ENCODE peak calls at places on chromosome 15, in six cellular contexts. Z, J, T, Y, K and E are unnamed samples.

GRCh38 chr15:38254065-38254883 is 1.6 kb downstream of the SPRED1 start:
- DNase-seq in Z (peak), J (no peak), T (no peak), Y (peak), K (peak), E (peak)

GRCh38 chr15:43317566-43318184 is 12.7 kb downstream of the LCMT2 start:
- DNase-seq in Z (no peak), J (no peak), T (no peak), Y (no peak), K (no peak), E (no peak)

GRCh38 chr15:71118881-71119632 is 3.8 kb downstream of the THSD4 start:
- DNase-seq in Z (no peak), J (no peak), T (no peak), Y (no peak), K (no peak), E (no peak)

GRCh38 chr15:58306591-58307312 is 125.0 kb upstream of the LIPC start:
- DNase-seq in Z (no peak), J (no peak), T (no peak), Y (no peak), K (no peak), E (no peak)

GRCh38 chr15:99711685-99712084 is 21.6 kb downstream of the LYSMD4 start:
- DNase-seq in Z (no peak), J (no peak), T (no peak), Y (no peak), K (no peak), E (no peak)

GRCh38 chr15:65192016-65192415 is 6.9 kb upstream of the CLPX start:
- DNase-seq in Z (no peak), J (no peak), T (no peak), Y (no peak), K (no peak), E (no peak)

GRCh38 chr15:95604634-95605036 is 725.9 kb upstream of the NR2F2 start:
- DNase-seq in Z (peak), J (no peak), T (no peak), Y (no peak), K (no peak), E (no peak)

GRCh38 chr15:26365077-26365476 is 407.8 kb downstream of the GABRB3 start:
- DNase-seq in Z (no peak), J (no peak), T (no peak), Y (no peak), K (peak), E (no peak)

GRCh38 chr15:31391687-31392671 is 65.3 kb downstream of the KLF13 start:
- DNase-seq in Z (peak), J (peak), T (peak), Y (peak), K (peak), E (no peak)

GRCh38 chr15:58551764-58552504 is 120.1 kb downstream of the LIPC start:
- DNase-seq in Z (peak), J (no peak), T (no peak), Y (no peak), K (peak), E (peak)

GRCh38 chr15:90101969-90102890 is at the start of gene IDH2:
- DNase-seq in Z (peak), J (peak), T (no peak), Y (peak), K (peak), E (peak)

GRCh38 chr15:94040523-94041248 is 190.7 kb upstream of the MCTP2 start:
- DNase-seq in Z (no peak), J (no peak), T (no peak), Y (no peak), K (no peak), E (no peak)
- TF ChIP-seq CTCF in Z (no peak), J (no peak), T (no peak), Y (no peak), K (peak), E (no peak)

GRCh38 chr15:55256281-55257013 is 33.2 kb downstream of the RAB27A start:
- DNase-seq in Z (no peak), J (no peak), T (no peak), Y (no peak), K (no peak), E (no peak)
- H3K4me3 ChIP-seq in Z (no peak), J (no peak), T (no peak), Y (no peak), K (no peak), E (no peak)

GRCh38 chr15:45376967-45377629 is 1.2 kb downstream of the GATM start:
- DNase-seq in Z (no peak), J (no peak), T (no peak), Y (no peak), K (no peak), E (no peak)

GRCh38 chr15:45376300-45376928 is 1.9 kb downstream of the GATM start:
- DNase-seq in Z (no peak), J (no peak), T (no peak), Y (no peak), K (peak), E (no peak)

GRCh38 chr15:45378913-45379262 is 544 bp upstream of the GATM start:
- DNase-seq in Z (no peak), J (no peak), T (no peak), Y (peak), K (no peak), E (no peak)

GRCh38 chr15:45378149-45378912 is at the start of gene GATM:
- DNase-seq in Z (peak), J (peak), T (peak), Y (peak), K (peak), E (peak)

GRCh38 chr15:45377630-45378148 is 655 bp downstream of the GATM start:
- DNase-seq in Z (peak), J (peak), T (peak), Y (peak), K (peak), E (peak)
- TF ChIP-seq CTCF in Z (peak), J (no peak), T (no peak), Y (no peak), K (no peak), E (no peak)

GRCh38 chr15:29819979-29820801 is 2.1 kb downstream of the TJP1 start:
- DNase-seq in Z (no peak), J (no peak), T (no peak), Y (no peak), K (no peak), E (no peak)
- H3K4me3 ChIP-seq in Z (peak), J (peak), T (peak), Y (peak), K (peak), E (peak)

GRCh38 chr15:77507151-77507847 is 86.6 kb downstream of the HMG20A start:
- DNase-seq in Z (peak), J (peak), T (no peak), Y (no peak), K (no peak), E (peak)

GRCh38 chr15:77505556-77505955 is 84.9 kb downstream of the HMG20A start:
- DNase-seq in Z (no peak), J (no peak), T (no peak), Y (no peak), K (no peak), E (no peak)

GRCh38 chr15:77507911-77508310 is 87.2 kb downstream of the HMG20A start:
- DNase-seq in Z (no peak), J (peak), T (no peak), Y (no peak), K (no peak), E (peak)

GRCh38 chr15:77504871-77505270 is 84.2 kb downstream of the HMG20A start:
- DNase-seq in Z (no peak), J (no peak), T (no peak), Y (no peak), K (no peak), E (no peak)

GRCh38 chr15:77506311-77507150 is 85.8 kb downstream of the HMG20A start:
- DNase-seq in Z (peak), J (peak), T (no peak), Y (no peak), K (no peak), E (peak)
- TF ChIP-seq CTCF in Z (no peak), J (peak), T (no peak), Y (no peak), K (no peak), E (no peak)

GRCh38 chr15:40957581-40958051 is 4.3 kb downstream of the CHAC1 start:
- DNase-seq in Z (peak), J (peak), T (peak), Y (no peak), K (no peak), E (peak)

GRCh38 chr15:40956543-40956982 is 3.3 kb downstream of the CHAC1 start:
- DNase-seq in Z (no peak), J (no peak), T (no peak), Y (no peak), K (no peak), E (no peak)

GRCh38 chr15:40955141-40955903 is 2.1 kb downstream of the CHAC1 start:
- DNase-seq in Z (no peak), J (no peak), T (no peak), Y (no peak), K (no peak), E (no peak)

GRCh38 chr15:40957041-40957555 is 3.8 kb downstream of the CHAC1 start:
- DNase-seq in Z (no peak), J (no peak), T (no peak), Y (no peak), K (no peak), E (no peak)

DNA sequence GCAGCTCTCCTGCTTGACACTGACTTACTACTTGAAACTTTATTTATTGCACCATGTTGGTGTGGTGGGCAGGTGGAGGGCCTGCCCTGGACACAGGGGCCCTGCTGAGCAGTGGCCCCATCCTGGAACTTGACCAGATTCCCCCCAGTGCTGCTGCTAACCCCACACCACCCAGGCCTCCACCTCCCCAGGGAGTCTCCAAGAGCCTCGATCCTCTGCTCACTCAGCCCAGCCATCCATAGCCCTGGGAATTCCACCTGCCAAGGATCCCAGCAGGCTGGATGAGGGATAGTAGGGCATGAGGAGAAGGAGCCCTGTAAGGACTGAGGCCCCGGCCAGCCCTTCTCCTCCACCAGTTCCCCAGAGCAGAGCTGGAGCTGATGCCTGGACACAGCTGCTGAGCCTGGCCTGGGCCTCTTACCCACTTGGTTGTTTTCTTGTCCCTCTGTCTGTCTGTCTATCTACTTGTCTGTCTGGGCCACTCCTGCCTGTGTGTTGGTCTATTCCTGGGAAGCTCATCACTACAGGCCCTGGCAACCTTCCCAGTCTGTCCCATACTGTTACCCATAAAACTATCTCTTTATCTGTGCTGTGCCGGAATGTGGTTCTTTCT is 2.8 kb downstream of the CHAC1 start:
- DNase-seq in Z (no peak), J (no peak), T (no peak), Y (no peak), K (no peak), E (no peak)
- H3K4me3 ChIP-seq in Z (no peak), J (no peak), T (no peak), Y (no peak), K (no peak), E (no peak)

DNA sequence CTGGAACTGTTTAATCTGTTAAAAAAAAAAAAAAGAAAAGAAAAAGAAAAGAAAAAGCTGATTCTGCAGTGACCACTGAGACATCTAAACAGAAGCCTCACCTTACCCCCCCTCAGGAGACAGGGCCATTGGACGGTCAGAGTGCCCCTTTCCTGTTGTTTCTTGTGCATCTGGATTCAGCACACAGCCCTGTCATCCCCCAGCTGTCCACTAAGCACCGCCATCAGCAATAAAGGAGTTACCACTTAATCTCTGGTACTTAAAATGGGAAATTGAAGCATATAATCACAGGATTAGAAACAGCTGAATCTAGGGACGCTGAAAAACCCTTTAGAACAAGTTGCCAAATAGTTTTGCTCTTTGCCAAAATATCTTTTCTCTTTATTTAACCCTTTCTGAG is 62.5 kb downstream of the TRIM69 start:
- DNase-seq in Z (no peak), J (no peak), T (no peak), Y (no peak), K (no peak), E (no peak)
- TF ChIP-seq CTCF in Z (no peak), J (peak), T (no peak), Y (peak), K (peak), E (no peak)

GRCh38 chr15:56731571-56731970 is 1.7 kb downstream of the ZNF280D start:
- DNase-seq in Z (no peak), J (no peak), T (no peak), Y (no peak), K (no peak), E (no peak)
- H3K4me3 ChIP-seq in Z (no peak), J (peak), T (peak), Y (no peak), K (no peak), E (peak)

GRCh38 chr15:80090879-80091503 is 31.5 kb downstream of the ZFAND6 start:
- DNase-seq in Z (no peak), J (no peak), T (no peak), Y (no peak), K (no peak), E (no peak)
- TF ChIP-seq CTCF in Z (no peak), J (no peak), T (peak), Y (peak), K (peak), E (no peak)

DNA sequence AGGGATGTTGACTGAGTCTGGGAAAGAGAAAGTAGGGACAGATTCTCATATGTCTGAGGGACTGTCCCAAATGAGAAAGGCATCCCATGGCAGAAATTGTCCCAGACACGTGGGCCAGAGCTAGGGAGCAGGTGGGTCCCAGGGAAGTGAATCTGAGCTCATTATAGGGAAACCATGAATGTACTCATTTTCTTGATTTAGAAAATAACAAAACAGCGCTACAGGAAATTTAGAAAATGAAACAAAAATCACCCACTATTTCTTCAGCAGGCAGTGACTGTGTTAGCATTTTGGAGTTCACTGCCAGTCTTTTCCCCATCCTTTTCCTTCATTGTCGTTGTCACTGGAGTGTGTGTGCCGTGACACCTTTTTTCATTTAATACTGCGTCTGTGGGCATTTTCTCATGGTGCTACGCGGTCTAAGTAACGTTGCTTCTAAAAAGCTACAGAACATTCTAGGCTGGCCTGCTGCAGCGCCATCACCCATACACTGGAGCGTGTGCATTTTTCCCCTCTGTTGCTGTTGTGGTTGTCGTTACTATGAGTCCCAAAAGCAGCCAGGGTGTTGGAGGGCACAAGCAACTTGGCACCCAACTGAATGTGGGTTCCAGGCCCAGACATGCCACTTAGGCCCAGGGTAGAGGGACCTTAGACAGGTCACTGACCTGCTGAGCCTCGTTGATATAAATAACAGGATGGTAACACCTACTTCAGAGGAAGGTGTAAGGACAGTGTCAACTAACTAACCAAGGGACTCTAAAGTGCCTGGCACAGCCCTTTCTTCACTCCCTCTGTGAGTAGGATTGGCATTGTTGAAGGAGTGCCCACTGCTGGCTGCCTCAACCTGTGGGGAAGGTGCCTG is 3.2 kb downstream of the CSK start:
- DNase-seq in Z (no peak), J (no peak), T (no peak), Y (no peak), K (no peak), E (no peak)
- H3K4me3 ChIP-seq in Z (no peak), J (peak), T (peak), Y (no peak), K (no peak), E (peak)